ENCODE peak calls at places on chromosomes 5 and 9, in seven cellular contexts. One of them, this sample, is unnamed.
A peak's percentile ranks its signal among the peaks of the same experiment; 100 is the strongest.

GRCh38 chr5:105638437-105638836 is 2032.3 kb downstream of the EFNA5 start:
- DNase-seq in GM12891: no peak
- DNase-seq in uterus: no peak
- DNase-seq in K562: no peak
- DNase-seq in spleen: no peak
- DNase-seq in A549: no peak
- DNase-seq in tibial nerve: no peak
- DNase-seq in this sample: no peak

GRCh38 chr9:88953401-88954029 is 37.8 kb upstream of the S1PR3 start:
- DNase-seq in GM12891: no peak
- DNase-seq in uterus: no peak
- DNase-seq in K562: no peak
- DNase-seq in spleen: no peak
- DNase-seq in A549: no peak
- DNase-seq in tibial nerve: no peak
- DNase-seq in this sample: no peak

GRCh38 chr9:75644649-75645048 is 245.8 kb upstream of the PCSK5 start:
- DNase-seq in GM12891: no peak
- DNase-seq in uterus: no peak
- DNase-seq in K562: no peak
- DNase-seq in spleen: no peak
- DNase-seq in A549: no peak
- DNase-seq in tibial nerve: no peak
- DNase-seq in this sample: no peak

GRCh38 chr5:54704341-54704740 is 186.8 kb downstream of the SNX18 start:
- DNase-seq in GM12891: no peak
- DNase-seq in uterus: no peak
- DNase-seq in K562: no peak
- DNase-seq in spleen: no peak
- DNase-seq in A549: no peak
- DNase-seq in tibial nerve: no peak
- DNase-seq in this sample: no peak

GRCh38 chr5:35246928-35247644 is 16.8 kb upstream of the PRLR start:
- DNase-seq in GM12891: no peak
- DNase-seq in uterus: peak; percentile 57
- DNase-seq in K562: no peak
- DNase-seq in spleen: no peak
- DNase-seq in A549: no peak
- DNase-seq in tibial nerve: no peak
- DNase-seq in this sample: no peak

GRCh38 chr9:76717611-76718010 is 46.6 kb upstream of the PCA3 start:
- DNase-seq in GM12891: no peak
- DNase-seq in uterus: no peak
- DNase-seq in K562: no peak
- DNase-seq in spleen: no peak
- DNase-seq in A549: no peak
- DNase-seq in tibial nerve: no peak
- DNase-seq in this sample: no peak

GRCh38 chr9:69339620-69340019 is 14.6 kb downstream of the ENTREP1 start:
- DNase-seq in GM12891: no peak
- DNase-seq in uterus: no peak
- DNase-seq in K562: no peak
- DNase-seq in spleen: no peak
- DNase-seq in A549: no peak
- DNase-seq in tibial nerve: no peak
- DNase-seq in this sample: no peak

GRCh38 chr9:85508616-85509015 is 233.1 kb downstream of the AGTPBP1 start:
- DNase-seq in GM12891: no peak
- DNase-seq in uterus: no peak
- DNase-seq in K562: no peak
- DNase-seq in spleen: no peak
- DNase-seq in A549: peak; percentile 29
- DNase-seq in tibial nerve: no peak
- DNase-seq in this sample: no peak

GRCh38 chr5:107567901-107568671 is 102.7 kb downstream of the EFNA5 start:
- DNase-seq in GM12891: no peak
- DNase-seq in uterus: no peak
- DNase-seq in K562: no peak
- DNase-seq in spleen: no peak
- DNase-seq in A549: no peak
- DNase-seq in tibial nerve: no peak
- DNase-seq in this sample: no peak

GRCh38 chr9:134621558-134622110 is 20.0 kb upstream of the COL5A1 start:
- DNase-seq in GM12891: no peak
- DNase-seq in uterus: peak; percentile 7
- DNase-seq in K562: no peak
- DNase-seq in spleen: peak; percentile 52
- DNase-seq in A549: no peak
- DNase-seq in tibial nerve: no peak
- DNase-seq in this sample: no peak

GRCh38 chr5:5533927-5534326 is 111.5 kb downstream of the ICE1 start:
- DNase-seq in GM12891: no peak
- DNase-seq in uterus: no peak
- DNase-seq in K562: no peak
- DNase-seq in spleen: no peak
- DNase-seq in A549: no peak
- DNase-seq in tibial nerve: no peak
- DNase-seq in this sample: no peak

GRCh38 chr5:6161257-6161656 is 217.1 kb downstream of the MED10 start:
- DNase-seq in GM12891: no peak
- DNase-seq in uterus: no peak
- DNase-seq in K562: no peak
- DNase-seq in spleen: no peak
- DNase-seq in A549: no peak
- DNase-seq in tibial nerve: no peak
- DNase-seq in this sample: no peak

GRCh38 chr9:4389755-4390154 is 89.9 kb upstream of the GLIS3 start:
- DNase-seq in GM12891: no peak
- DNase-seq in uterus: no peak
- DNase-seq in K562: no peak
- DNase-seq in spleen: no peak
- DNase-seq in A549: no peak
- DNase-seq in tibial nerve: no peak
- DNase-seq in this sample: no peak

GRCh38 chr5:98108497-98108896 is 665.0 kb upstream of the RGMB start:
- DNase-seq in GM12891: no peak
- DNase-seq in uterus: no peak
- DNase-seq in K562: no peak
- DNase-seq in spleen: no peak
- DNase-seq in A549: no peak
- DNase-seq in tibial nerve: no peak
- DNase-seq in this sample: no peak

GRCh38 chr9:36791204-36791948 is 218.7 kb downstream of the MELK start:
- DNase-seq in GM12891: no peak
- DNase-seq in uterus: no peak
- DNase-seq in K562: no peak
- DNase-seq in spleen: no peak
- DNase-seq in A549: no peak
- DNase-seq in tibial nerve: no peak
- DNase-seq in this sample: no peak

GRCh38 chr9:84862786-84863185 is 193.3 kb downstream of the NTRK2 start:
- DNase-seq in GM12891: no peak
- DNase-seq in uterus: peak; percentile 27
- DNase-seq in K562: no peak
- DNase-seq in spleen: no peak
- DNase-seq in A549: peak; percentile 12
- DNase-seq in tibial nerve: no peak
- DNase-seq in this sample: no peak

GRCh38 chr5:142925795-142926194 is 155.6 kb downstream of the ARHGAP26 start:
- DNase-seq in GM12891: no peak
- DNase-seq in uterus: no peak
- DNase-seq in K562: no peak
- DNase-seq in spleen: no peak
- DNase-seq in A549: peak; percentile 25
- DNase-seq in tibial nerve: peak; percentile 32
- DNase-seq in this sample: no peak

GRCh38 chr9:131875828-131876485 is 136.1 kb upstream of the RAPGEF1 start:
- DNase-seq in GM12891: no peak
- DNase-seq in uterus: no peak
- DNase-seq in K562: no peak
- DNase-seq in spleen: peak; percentile 36
- DNase-seq in A549: no peak
- DNase-seq in tibial nerve: no peak
- DNase-seq in this sample: no peak

GRCh38 chr9:35723426-35723825 is 8.6 kb downstream of the TLN1 start:
- DNase-seq in GM12891: no peak
- DNase-seq in uterus: no peak
- DNase-seq in K562: no peak
- DNase-seq in spleen: no peak
- DNase-seq in A549: no peak
- DNase-seq in tibial nerve: no peak
- DNase-seq in this sample: no peak

GRCh38 chr9:79581388-79581787 is 9.6 kb downstream of the TLE4 start:
- DNase-seq in GM12891: no peak
- DNase-seq in uterus: no peak
- DNase-seq in K562: no peak
- DNase-seq in spleen: no peak
- DNase-seq in A549: no peak
- DNase-seq in tibial nerve: no peak
- DNase-seq in this sample: peak; percentile 75

DNA sequence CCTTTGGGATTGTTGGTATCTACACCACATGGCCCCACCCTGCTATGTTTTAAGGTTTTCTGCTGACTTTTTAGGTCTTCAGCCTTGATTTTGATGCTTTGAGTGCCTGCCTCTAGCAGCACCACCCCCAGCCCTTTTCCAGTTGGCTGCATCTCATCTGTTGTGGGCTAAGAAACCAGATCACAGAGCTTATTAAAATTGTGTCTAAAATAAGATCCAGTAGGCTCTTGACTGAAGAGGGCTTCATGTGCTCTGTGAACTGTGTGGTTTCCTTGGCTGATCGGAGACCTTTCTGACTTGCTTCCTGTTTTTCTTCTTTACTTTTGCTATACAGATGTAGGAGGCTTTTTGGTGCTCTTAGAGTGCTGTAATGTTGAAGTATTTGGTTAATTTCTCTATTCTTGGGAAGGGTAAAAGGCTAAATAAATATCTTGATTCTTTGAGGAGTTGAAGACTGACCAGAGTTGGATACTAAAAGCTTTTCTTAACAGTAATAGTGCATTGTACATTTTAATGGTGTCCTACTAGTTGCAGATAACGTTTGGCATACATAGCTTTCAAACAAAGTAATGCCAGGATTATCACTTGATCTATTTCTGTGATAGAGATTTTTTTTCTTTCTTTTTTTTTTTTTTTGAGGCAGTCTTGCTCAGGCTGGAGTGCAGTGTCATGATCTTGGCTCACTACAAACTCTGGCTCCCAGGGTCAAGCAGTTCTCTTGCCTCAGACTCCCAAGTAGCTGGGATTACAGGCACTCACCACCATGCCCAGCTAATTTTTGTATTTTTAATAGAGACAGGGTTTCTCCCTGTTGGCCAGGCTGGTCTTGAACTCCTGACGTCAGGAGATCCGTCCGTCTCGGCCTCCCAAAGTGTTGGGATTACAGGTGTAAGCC is 4.5 kb downstream of the UBE2D2 start:
- DNase-seq in GM12891: peak; percentile 45
- DNase-seq in uterus: no peak
- DNase-seq in K562: no peak
- DNase-seq in spleen: peak; percentile 83
- DNase-seq in A549: no peak
- DNase-seq in tibial nerve: no peak
- DNase-seq in this sample: peak; percentile 19
- TF ChIP-seq POLR2A in GM12891: no peak
- TF ChIP-seq POLR2A in uterus: no peak
- TF ChIP-seq POLR2A in K562: no peak
- TF ChIP-seq POLR2A in spleen: no peak
- TF ChIP-seq POLR2A in A549: no peak
- TF ChIP-seq POLR2A in tibial nerve: no peak
- TF ChIP-seq POLR2A in this sample: no peak

DNA sequence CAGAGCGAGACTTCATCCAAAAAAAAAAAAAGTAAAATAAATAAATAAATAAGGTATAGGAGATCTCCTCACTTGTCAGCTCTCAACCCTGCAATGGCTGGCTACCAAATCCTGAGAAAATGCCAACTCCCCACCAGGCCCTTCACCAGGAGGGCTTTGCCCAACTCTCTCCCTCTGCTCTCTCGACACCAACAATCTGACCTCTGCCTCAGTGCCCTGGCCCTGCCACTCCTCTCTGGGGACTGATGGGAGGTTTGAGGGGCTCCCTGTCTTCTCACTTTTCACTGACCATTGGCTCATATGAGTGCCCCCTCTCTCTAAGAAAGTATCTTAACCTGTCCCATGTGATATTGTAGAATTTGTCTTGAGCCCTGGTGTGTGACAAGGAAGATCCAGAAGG is 52.6 kb upstream of the SH3PXD2B start:
- DNase-seq in GM12891: no peak
- DNase-seq in uterus: peak; percentile 11
- DNase-seq in K562: no peak
- DNase-seq in spleen: peak; percentile 35
- DNase-seq in A549: no peak
- DNase-seq in tibial nerve: peak; percentile 2
- DNase-seq in this sample: no peak
- TF ChIP-seq POLR2A in GM12891: no peak
- TF ChIP-seq POLR2A in uterus: no peak
- TF ChIP-seq POLR2A in K562: no peak
- TF ChIP-seq POLR2A in spleen: no peak
- TF ChIP-seq POLR2A in A549: no peak
- TF ChIP-seq POLR2A in tibial nerve: no peak
- TF ChIP-seq POLR2A in this sample: no peak

DNA sequence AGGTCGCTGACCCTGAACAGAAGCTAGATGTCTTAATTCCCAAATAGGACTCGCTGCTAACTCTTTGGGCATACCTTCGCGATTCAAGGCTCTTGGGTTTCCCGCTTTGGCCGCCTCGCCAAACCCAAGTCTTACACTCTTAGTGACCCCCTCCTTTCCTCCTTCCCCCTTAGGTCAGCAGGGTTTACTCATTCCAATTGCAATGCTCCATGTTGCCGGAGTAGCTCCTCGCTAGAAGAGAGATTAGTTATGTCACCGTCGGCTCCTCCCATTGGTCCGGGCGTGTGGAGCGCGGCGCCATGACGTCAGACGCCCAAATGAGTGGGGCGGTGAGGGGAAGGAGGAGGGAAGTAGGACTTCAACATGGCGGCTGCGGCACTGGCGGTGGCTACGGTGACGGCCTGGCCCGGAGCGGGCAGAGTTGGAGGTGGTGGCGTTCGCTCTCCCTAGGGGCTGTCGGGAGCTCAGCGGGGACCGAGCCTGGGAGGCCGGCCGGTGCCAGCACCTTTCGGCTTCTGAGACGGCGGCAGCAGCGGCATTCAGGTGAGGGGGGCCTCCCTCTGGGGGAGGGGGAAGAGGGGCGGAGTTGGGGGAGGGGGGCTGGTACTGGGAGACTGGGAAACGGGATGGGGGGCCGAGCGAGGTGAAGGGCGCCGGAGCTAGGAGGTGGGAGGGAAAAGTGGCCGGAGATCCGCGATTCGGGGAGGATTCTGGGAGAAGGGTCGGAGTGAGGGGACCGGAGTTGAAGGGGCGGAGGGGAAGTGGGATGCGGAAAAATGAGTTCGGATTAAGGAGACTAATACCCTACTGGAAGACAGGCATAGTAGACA is at the start of gene UBAP1:
- DNase-seq in GM12891: peak; percentile 86
- DNase-seq in uterus: peak; percentile 97
- DNase-seq in K562: peak; percentile 87
- DNase-seq in spleen: peak; percentile 98
- DNase-seq in A549: peak; percentile 98
- DNase-seq in tibial nerve: peak; percentile 97
- DNase-seq in this sample: peak; percentile 99
- TF ChIP-seq POLR2A in GM12891: peak; percentile 88
- TF ChIP-seq POLR2A in uterus: peak; percentile 95
- TF ChIP-seq POLR2A in K562: peak; percentile 94
- TF ChIP-seq POLR2A in spleen: no peak
- TF ChIP-seq POLR2A in A549: peak; percentile 90
- TF ChIP-seq POLR2A in tibial nerve: peak; percentile 97
- TF ChIP-seq POLR2A in this sample: peak; percentile 99

GRCh38 chr5:61330341-61330878 is 1.6 kb upstream of the ZSWIM6 start:
- DNase-seq in GM12891: no peak
- DNase-seq in uterus: peak; percentile 28
- DNase-seq in K562: peak; percentile 12
- DNase-seq in spleen: peak; percentile 85
- DNase-seq in A549: peak; percentile 69
- DNase-seq in tibial nerve: no peak
- DNase-seq in this sample: peak; percentile 65
- TF ChIP-seq POLR2A in GM12891: no peak
- TF ChIP-seq POLR2A in uterus: no peak
- TF ChIP-seq POLR2A in K562: no peak
- TF ChIP-seq POLR2A in spleen: no peak
- TF ChIP-seq POLR2A in A549: no peak
- TF ChIP-seq POLR2A in tibial nerve: no peak
- TF ChIP-seq POLR2A in this sample: no peak